ENCODE peak calls at places on chromosomes 3 and 15, in six cellular contexts. Q is HCT116; B is stimulated activated naive CD4-positive, alpha-beta T cell treated with Interleukin-2 at 50 U/mL for 16 hours; D is KBM-7; A is EL; T is endothelial cell. U is an unnamed sample.

GRCh38 chr3:146757759-146758158 is 152.6 kb upstream of the PLSCR5 start:
- DNase-seq in Q (no peak), T (no peak), B (no peak), D (no peak), A (no peak), U (no peak)

GRCh38 chr3:133836497-133837158 is 31.0 kb downstream of the SRPRB start:
- DNase-seq in A (no peak), T (no peak), B (no peak), Q (no peak), D (no peak), U (no peak)

GRCh38 chr3:154025007-154025406 is 96.2 kb upstream of the ARHGEF26 start:
- DNase-seq in T (no peak), B (no peak), Q (no peak), A (no peak), D (no peak), U (no peak)

GRCh38 chr3:28901029-28901428 is 379.8 kb upstream of the RBMS3 start:
- DNase-seq in B (no peak), Q (no peak), A (no peak), D (no peak), T (no peak), U (peak)

GRCh38 chr15:49865925-49866757 is 245.3 kb downstream of the DTWD1 start:
- DNase-seq in Q (no peak), T (no peak), D (no peak), A (peak), B (no peak), U (no peak)

GRCh38 chr3:184582583-184582982 is 21.0 kb downstream of the EPHB3 start:
- DNase-seq in D (no peak), Q (no peak), A (no peak), B (no peak), T (no peak), U (no peak)

GRCh38 chr3:13083898-13084297 is 10.7 kb upstream of the IQSEC1 start:
- DNase-seq in D (no peak), T (no peak), B (no peak), Q (no peak), A (no peak), U (no peak)

GRCh38 chr3:153601422-153601853 is 439.4 kb downstream of the RAP2B start:
- DNase-seq in Q (no peak), D (no peak), B (no peak), A (no peak), T (no peak), U (no peak)

GRCh38 chr3:171026584-171027293 is at the start of gene SLC2A2:
- DNase-seq in A (no peak), T (no peak), Q (no peak), B (no peak), D (no peak), U (no peak)

GRCh38 chr3:177599331-177599730 is 402.0 kb upstream of the TBL1XR1 start:
- DNase-seq in A (no peak), B (no peak), D (no peak), T (no peak), Q (no peak), U (no peak)

GRCh38 chr3:40913641-40914040 is 285.7 kb upstream of the CTNNB1 start:
- DNase-seq in D (no peak), B (no peak), Q (no peak), T (no peak), A (no peak), U (no peak)

U was measured in OCI-M1.